ENCODE peak calls at places on chromosomes 6 and 20, in seven cellular contexts. X is stomach, M is fibroblast of lung, R is Panc1, Q is GM12878, H is sigmoid colon, D is brain microvascular endothelial cell. P is an unnamed sample.

GRCh38 chr6:5529015-5529414 is 267.7 kb downstream of the FARS2 start:
- DNase-seq in H (no peak), M (no peak), D (no peak), X (no peak), Q (no peak), R (no peak), P (no peak)

GRCh38 chr6:75430631-75431345 is 62.8 kb downstream of the FILIP1 start:
- DNase-seq in H (no peak), D (peak), X (no peak), Q (no peak), M (peak), R (no peak), P (no peak)

GRCh38 chr6:157576621-157577390 is 195.8 kb downstream of the ZDHHC14 start:
- DNase-seq in X (no peak), M (no peak), H (no peak), D (no peak), R (no peak), Q (no peak), P (no peak)

GRCh38 chr20:2217857-2218529 is 77.8 kb upstream of the TGM3 start:
- DNase-seq in Q (peak), D (no peak), R (no peak), M (no peak), H (no peak), X (no peak), P (no peak)

GRCh38 chr6:67974931-67975330 is 660.2 kb upstream of the ADGRB3 start:
- DNase-seq in X (no peak), H (no peak), R (no peak), M (no peak), Q (no peak), D (no peak), P (no peak)

GRCh38 chr6:168181316-168181715 is 102.3 kb upstream of the FRMD1 start:
- DNase-seq in H (peak), X (no peak), R (no peak), D (no peak), M (no peak), Q (no peak), P (no peak)

GRCh38 chr6:44050872-44051421 is 76.3 kb downstream of the MRPL14 start:
- DNase-seq in R (no peak), D (no peak), Q (no peak), X (no peak), M (no peak), H (no peak), P (no peak)

GRCh38 chr6:38173909-38174308 is 354.4 kb downstream of the ZFAND3 start:
- DNase-seq in D (no peak), Q (no peak), X (no peak), M (no peak), R (no peak), H (no peak), P (no peak)

GRCh38 chr6:46983007-46983411 is 59.1 kb downstream of the ADGRF1 start:
- DNase-seq in M (no peak), X (no peak), R (peak), H (no peak), D (no peak), Q (no peak), P (no peak)

GRCh38 chr6:107803957-107804356 is 20.2 kb downstream of the SCML4 start:
- DNase-seq in M (no peak), Q (no peak), X (no peak), H (no peak), R (no peak), D (no peak), P (no peak)

GRCh38 chr6:11785953-11786579 is 7.5 kb upstream of the ADTRP start:
- DNase-seq in D (no peak), R (no peak), Q (peak), H (no peak), X (no peak), M (no peak), P (peak)

GRCh38 chr6:5866547-5867051 is 140.1 kb downstream of the NRN1 start:
- DNase-seq in R (peak), X (no peak), H (no peak), Q (no peak), M (peak), D (peak), P (no peak)

GRCh38 chr6:45421700-45422540 is 44.2 kb upstream of the SUPT3H start:
- DNase-seq in Q (no peak), R (no peak), H (peak), D (peak), X (peak), M (peak), P (peak)

GRCh38 chr6:15386756-15387112 is 140.9 kb downstream of the JARID2 start:
- DNase-seq in H (no peak), M (no peak), Q (no peak), X (no peak), R (no peak), D (no peak), P (no peak)

DNA sequence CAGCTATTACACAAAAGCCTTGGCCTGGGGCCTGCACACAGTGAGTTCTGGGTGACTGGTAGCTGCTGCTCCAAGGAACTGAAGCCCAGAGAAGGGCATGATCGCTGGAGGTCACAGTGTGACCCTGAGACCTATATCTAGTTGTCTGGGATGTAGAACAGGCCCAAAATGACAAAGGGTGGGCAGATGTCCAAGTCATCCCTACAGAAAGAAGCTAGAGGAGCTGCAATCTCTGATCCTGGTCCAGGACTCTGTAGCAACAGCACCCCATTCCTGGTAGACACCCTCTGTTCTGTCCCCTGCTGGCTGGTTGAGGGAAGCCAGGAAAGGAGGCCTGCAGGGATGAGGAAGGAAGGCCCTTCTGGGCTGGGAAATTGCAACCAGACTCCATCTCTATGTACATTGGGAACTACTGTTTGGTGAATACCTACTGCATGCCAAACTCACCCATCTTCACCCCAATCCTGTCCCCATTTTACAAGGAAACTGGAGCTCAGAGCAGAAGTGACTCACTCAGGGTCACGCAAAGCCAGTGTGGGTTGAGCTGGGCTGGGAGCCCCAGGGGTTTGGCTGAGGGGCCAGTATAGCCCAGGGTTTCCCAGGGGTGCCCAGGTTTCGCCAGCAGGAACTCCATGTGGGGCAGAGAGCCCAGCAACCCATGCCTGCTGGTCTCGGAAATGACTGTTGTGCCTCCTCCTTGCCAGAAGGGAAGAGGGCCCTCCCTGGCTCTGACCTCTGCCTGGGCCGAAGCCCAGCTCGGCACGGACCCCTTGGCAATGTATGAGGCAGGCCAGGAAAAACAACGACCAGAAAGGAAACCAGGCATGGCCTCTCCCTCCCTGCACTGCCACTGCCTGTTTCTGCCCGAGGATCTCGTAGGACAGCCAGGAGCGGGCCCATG is 44.9 kb upstream of the TLDC2 start:
- DNase-seq in Q (no peak), D (no peak), X (no peak), R (no peak), H (peak), M (peak), P (peak)
- H3K27ac ChIP-seq in Q (no peak), D (no peak), X (peak), R (no peak), H (peak), M (peak), P (peak)

DNA sequence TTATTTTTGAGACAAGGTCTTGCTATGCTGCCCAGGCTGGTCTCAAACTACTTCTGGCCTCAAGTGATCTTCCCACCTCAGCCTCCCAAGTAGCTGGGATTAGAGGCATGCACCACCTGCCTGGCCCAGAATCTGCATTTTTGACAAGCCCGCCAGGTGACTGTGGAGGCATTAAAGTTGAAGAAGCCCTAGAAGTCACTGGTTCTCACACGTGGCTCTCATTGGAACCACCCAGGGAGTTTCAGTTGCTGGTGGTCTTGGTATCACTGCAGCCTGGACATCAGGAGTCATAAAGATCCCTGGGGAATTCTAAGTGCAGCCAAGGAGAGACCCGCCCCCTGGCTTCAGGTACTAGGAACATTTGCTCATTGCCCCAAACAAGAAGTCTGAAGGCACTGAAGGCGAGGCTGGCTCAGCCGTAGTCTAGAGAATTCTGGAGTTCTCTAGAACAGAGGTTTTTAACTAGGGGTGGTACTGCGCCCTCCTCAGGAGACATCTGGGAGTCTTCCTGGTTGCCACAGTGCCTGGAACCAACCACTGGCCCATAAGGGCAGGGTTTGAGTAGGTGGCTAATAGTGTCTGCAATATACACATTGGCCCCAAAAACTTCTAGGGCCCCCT is 182.8 kb downstream of the ZMYND8 start:
- DNase-seq in M (no peak), Q (no peak), X (no peak), D (no peak), H (no peak), R (no peak), P (no peak)
- TF ChIP-seq CTCF in M (no peak), Q (no peak), X (no peak), D (peak), H (no peak), R (no peak), P (no peak)

DNA sequence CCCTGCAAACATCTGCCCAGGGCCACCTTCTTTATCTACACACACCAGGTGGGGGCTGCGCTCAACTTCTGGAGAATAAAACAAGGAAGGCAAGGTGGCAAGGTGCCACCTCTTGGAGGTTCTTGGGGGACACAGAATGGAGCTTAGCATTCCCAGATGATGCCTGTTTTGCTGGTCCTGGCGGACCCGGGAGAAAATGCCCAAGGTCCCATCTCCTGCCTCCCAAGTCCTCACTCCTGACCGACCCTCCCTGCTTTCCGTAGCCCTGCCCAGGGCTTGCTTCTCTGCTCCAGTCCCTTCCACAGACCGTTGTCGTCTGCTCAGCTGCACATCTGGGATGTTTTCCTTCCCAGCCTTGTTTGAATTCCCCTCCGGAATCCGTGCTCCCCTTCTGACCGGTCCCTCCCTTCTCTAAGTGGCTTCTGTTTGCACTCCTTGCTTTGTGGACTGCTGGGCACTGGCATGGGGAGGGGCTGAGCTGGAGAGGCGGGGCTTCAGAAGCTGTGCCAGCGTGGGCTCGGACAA is 13.1 kb downstream of the ITPR3 start:
- DNase-seq in M (no peak), R (no peak), H (no peak), X (peak), Q (no peak), D (no peak), P (no peak)
- H3K4me3 ChIP-seq in M (peak), R (peak), H (peak), X (peak), Q (peak), D (peak), P (peak)

DNA sequence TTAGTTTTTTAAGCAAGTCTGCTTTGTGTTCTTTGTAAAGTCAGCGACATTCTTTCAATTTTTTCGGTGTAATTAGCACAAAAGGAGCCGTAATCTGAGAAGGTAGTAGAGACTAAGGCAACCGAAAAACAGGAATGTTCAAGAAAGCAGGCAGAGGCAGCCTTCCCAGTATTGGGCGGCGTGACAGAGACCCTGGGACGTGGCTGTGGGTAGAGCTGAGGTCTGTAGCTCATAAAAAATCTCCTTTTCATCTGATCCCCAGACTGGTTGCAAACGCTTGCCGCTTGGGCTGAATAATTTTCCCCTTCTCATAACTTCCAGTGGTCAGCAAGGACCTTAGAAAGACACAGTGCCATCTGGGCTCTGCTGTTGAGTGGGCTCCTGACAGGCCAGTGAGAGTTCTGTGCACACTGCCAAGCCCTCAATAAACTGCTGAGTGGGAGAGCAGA is 30.8 kb downstream of the GNAS start:
- DNase-seq in R (no peak), H (no peak), Q (no peak), M (no peak), D (no peak), X (no peak), P (no peak)
- H3K27ac ChIP-seq in R (no peak), H (no peak), Q (no peak), M (no peak), D (no peak), X (no peak), P (no peak)

GRCh38 chr6:100461920-100462295 is 2.8 kb downstream of the SIM1 start:
- DNase-seq in R (no peak), H (no peak), M (no peak), Q (peak), D (no peak), X (no peak), P (no peak)

GRCh38 chr6:100461273-100461919 is 3.3 kb downstream of the SIM1 start:
- DNase-seq in M (no peak), X (no peak), Q (no peak), D (no peak), H (no peak), R (no peak), P (no peak)

GRCh38 chr6:100459291-100459690 is 5.4 kb downstream of the SIM1 start:
- DNase-seq in M (no peak), H (no peak), Q (no peak), X (no peak), R (no peak), D (no peak), P (no peak)

GRCh38 chr6:100462396-100462795 is 2.3 kb downstream of the SIM1 start:
- DNase-seq in R (no peak), M (no peak), D (no peak), X (no peak), H (no peak), Q (no peak), P (no peak)

GRCh38 chr6:100460650-100461204 is 4.0 kb downstream of the SIM1 start:
- DNase-seq in M (no peak), Q (no peak), H (no peak), D (no peak), R (no peak), X (no peak), P (no peak)
- TF ChIP-seq CTCF in M (peak), Q (peak), H (no peak), D (peak), R (peak), X (no peak), P (no peak)

DNA sequence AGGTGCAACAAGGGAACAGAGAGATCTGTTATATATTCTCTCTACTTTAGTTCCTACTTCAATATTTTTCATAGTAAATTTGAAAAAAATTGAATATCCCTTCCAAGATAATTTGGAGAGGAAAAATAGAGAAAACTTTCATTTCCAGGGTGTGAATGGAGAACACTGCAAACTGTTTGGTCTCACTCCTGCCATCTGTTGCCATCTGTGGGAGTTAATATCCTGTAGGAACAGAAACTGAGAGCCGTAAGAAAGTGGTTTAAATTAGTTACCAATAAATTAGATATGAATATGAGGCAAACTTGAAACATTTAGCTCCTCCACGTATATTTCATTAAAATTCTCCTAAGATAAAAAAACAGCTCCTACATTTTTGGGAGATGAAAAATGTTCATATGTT is 4.2 kb downstream of the ZNF337 start:
- DNase-seq in X (no peak), Q (no peak), R (no peak), H (no peak), M (no peak), D (no peak), P (no peak)
- H3K4me3 ChIP-seq in X (no peak), Q (no peak), R (no peak), H (no peak), M (no peak), D (no peak), P (no peak)

DNA sequence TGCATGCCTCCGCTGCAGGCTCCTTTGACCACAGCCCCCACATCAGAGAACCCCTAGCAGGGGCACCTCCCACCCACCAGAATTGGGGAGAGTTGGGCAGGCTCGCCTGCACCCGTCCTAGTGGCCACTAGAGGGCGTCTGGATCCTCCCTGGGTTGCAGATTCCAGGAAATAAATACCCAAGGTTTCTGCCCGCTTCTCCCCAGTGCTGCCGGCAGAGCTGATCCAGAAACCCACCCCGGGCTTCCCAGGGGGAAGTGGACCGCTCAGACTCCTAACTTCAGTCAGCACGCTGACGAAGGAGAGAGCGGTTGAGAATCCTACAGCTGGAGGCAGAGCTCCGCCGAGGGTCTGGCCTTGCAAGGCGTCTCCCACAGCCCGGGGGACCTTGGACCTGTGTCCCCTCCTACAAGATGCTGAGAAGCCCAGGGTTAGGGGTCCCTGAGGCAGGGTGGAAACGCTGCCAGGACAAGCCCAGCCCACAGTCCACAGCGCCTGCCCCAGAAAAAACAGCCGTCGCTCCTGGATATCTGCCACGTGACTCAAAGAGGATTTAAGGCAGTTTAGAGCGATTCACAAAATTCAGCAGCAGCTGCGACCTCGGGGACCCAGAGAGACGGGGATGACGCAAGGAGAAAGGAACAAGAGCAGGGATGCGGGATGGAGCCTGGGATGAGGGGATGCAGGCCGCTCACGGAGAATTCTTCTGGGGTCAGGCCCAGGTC is 32.6 kb upstream of the PHACTR3 start:
- DNase-seq in R (no peak), Q (no peak), H (peak), D (peak), X (peak), M (peak), P (no peak)
- H3K27ac ChIP-seq in R (no peak), Q (no peak), H (peak), D (no peak), X (peak), M (no peak), P (no peak)

P was measured in coronary artery.